ENCODE peak calls at places on chromosome X, in eight cellular contexts. O is naive thymus-derived CD4-positive, alpha-beta T cell; H is activated CD8-positive, alpha-beta memory T cell treated with anti-CD3 and anti-CD28 coated beads for 1 hour; R is HL-60; Z is epithelial cell of prostate; E is nucleus accumbens; S is upper lobe of right lung; L is frontal cortex. X is an unnamed sample.

GRCh38 chrX:24245201-24245600 is 68.7 kb downstream of the SUPT20HL2 start:
- DNase-seq in L (no peak), Z (peak; percentile 18), R (no peak), E (no peak), O (no peak), S (no peak), H (no peak), X (no peak)

GRCh38 chrX:74450803-74451449 is 29.6 kb downstream of the SLC16A2 start:
- DNase-seq in O (no peak), R (peak; percentile 72), L (no peak), Z (peak; percentile 73), E (no peak), S (no peak), H (no peak), X (no peak)

GRCh38 chrX:42803320-42803719 is 25.4 kb upstream of the PPP1R2C start:
- DNase-seq in O (no peak), Z (no peak), R (no peak), S (no peak), H (no peak), E (no peak), L (no peak), X (no peak)

GRCh38 chrX:41353964-41354363 is 20.0 kb downstream of the DDX3X start:
- DNase-seq in Z (no peak), S (no peak), L (no peak), E (no peak), R (no peak), H (no peak), O (no peak), X (no peak)

GRCh38 chrX:44507292-44507691 is 35.4 kb downstream of the FUNDC1 start:
- DNase-seq in Z (no peak), O (no peak), L (no peak), S (no peak), R (no peak), H (no peak), E (no peak), X (no peak)

GRCh38 chrX:78643874-78644273 is 15.3 kb downstream of the RTL3 start:
- DNase-seq in S (no peak), H (no peak), Z (no peak), O (peak; percentile 58), E (no peak), L (no peak), R (no peak), X (no peak)

GRCh38 chrX:45775462-45775861 is 574.8 kb upstream of the DIPK2B start:
- DNase-seq in Z (no peak), O (no peak), E (no peak), L (no peak), H (no peak), R (no peak), S (no peak), X (no peak)

GRCh38 chrX:134369576-134369975 is 90.4 kb upstream of the HPRT1 start:
- DNase-seq in S (no peak), R (no peak), Z (no peak), H (no peak), L (no peak), O (no peak), E (no peak), X (no peak)

GRCh38 chrX:24069877-24070276 is 15.1 kb downstream of the EIF2S3 start:
- DNase-seq in R (no peak), S (no peak), H (no peak), L (no peak), E (no peak), Z (no peak), O (no peak), X (no peak)

GRCh38 chrX:65932173-65933084 is 107.5 kb downstream of the VSIG4 start:
- DNase-seq in R (no peak), H (no peak), S (no peak), L (no peak), Z (peak; percentile 75), O (no peak), E (no peak), X (peak; percentile 13)

GRCh38 chrX:13389501-13389900 is 69.6 kb upstream of the ATXN3L start:
- DNase-seq in S (no peak), L (no peak), R (no peak), Z (no peak), O (no peak), H (no peak), E (no peak), X (no peak)

GRCh38 chrX:21493226-21493850 is 119.1 kb downstream of the CNKSR2 start:
- DNase-seq in Z (no peak), S (no peak), R (no peak), L (no peak), H (no peak), O (no peak), E (no peak), X (no peak)

X was measured in WTC11.